ENCODE peak calls at places on chromosomes 1 and 21, in five cellular contexts. One of them, this sample, is unnamed.
A peak's percentile ranks its signal among the peaks of the same experiment; 100 is the strongest.

GRCh38 chr1:3471356-3472087 is 17.1 kb downstream of the ARHGEF16 start:
- DNase-seq in cardiac fibroblast: peak; percentile 61
- DNase-seq in SIG-M5: no peak
- DNase-seq in RPMI7951: peak; percentile 37
- DNase-seq in glutamatergic neuron: peak; percentile 71
- DNase-seq in this sample: peak; percentile 36

GRCh38 chr1:188065917-188066316 is 1237.2 kb downstream of the PLA2G4A start:
- DNase-seq in cardiac fibroblast: peak; percentile 53
- DNase-seq in SIG-M5: no peak
- DNase-seq in RPMI7951: no peak
- DNase-seq in glutamatergic neuron: no peak
- DNase-seq in this sample: no peak

GRCh38 chr21:31354122-31354521 is 10.1 kb upstream of the TIAM1 start:
- DNase-seq in cardiac fibroblast: no peak
- DNase-seq in SIG-M5: no peak
- DNase-seq in RPMI7951: no peak
- DNase-seq in glutamatergic neuron: no peak
- DNase-seq in this sample: no peak

GRCh38 chr1:89890085-89890754 is 69.4 kb downstream of the LRRC8D start:
- DNase-seq in cardiac fibroblast: peak; percentile 44
- DNase-seq in SIG-M5: no peak
- DNase-seq in RPMI7951: peak; percentile 99
- DNase-seq in glutamatergic neuron: no peak
- DNase-seq in this sample: no peak

GRCh38 chr1:80171101-80171500 is 1164.6 kb upstream of the ADGRL4 start:
- DNase-seq in cardiac fibroblast: peak; percentile 2
- DNase-seq in SIG-M5: no peak
- DNase-seq in RPMI7951: no peak
- DNase-seq in glutamatergic neuron: no peak
- DNase-seq in this sample: no peak

GRCh38 chr1:69814926-69815325 is 247.2 kb downstream of the LRRC7 start:
- DNase-seq in cardiac fibroblast: peak; percentile 43
- DNase-seq in SIG-M5: no peak
- DNase-seq in RPMI7951: no peak
- DNase-seq in glutamatergic neuron: no peak
- DNase-seq in this sample: no peak

GRCh38 chr1:229132706-229133105 is 138.2 kb upstream of the RAB4A start:
- DNase-seq in cardiac fibroblast: no peak
- DNase-seq in SIG-M5: no peak
- DNase-seq in RPMI7951: no peak
- DNase-seq in glutamatergic neuron: no peak
- DNase-seq in this sample: no peak

GRCh38 chr1:65512967-65513777 is 92.7 kb downstream of the LEPR start:
- DNase-seq in cardiac fibroblast: peak; percentile 19
- DNase-seq in SIG-M5: no peak
- DNase-seq in RPMI7951: no peak
- DNase-seq in glutamatergic neuron: no peak
- DNase-seq in this sample: no peak

GRCh38 chr1:226034482-226034881 is 28.0 kb upstream of the H3-3A start:
- DNase-seq in cardiac fibroblast: peak; percentile 97
- DNase-seq in SIG-M5: peak; percentile 97
- DNase-seq in RPMI7951: peak; percentile 91
- DNase-seq in glutamatergic neuron: no peak
- DNase-seq in this sample: peak; percentile 67

GRCh38 chr1:11533790-11534787 is 55.1 kb downstream of the DISP3 start:
- DNase-seq in cardiac fibroblast: no peak
- DNase-seq in SIG-M5: no peak
- DNase-seq in RPMI7951: no peak
- DNase-seq in glutamatergic neuron: no peak
- DNase-seq in this sample: no peak

GRCh38 chr1:201020647-201021332 is 2.7 kb downstream of the KIF21B start:
- DNase-seq in cardiac fibroblast: no peak
- DNase-seq in SIG-M5: no peak
- DNase-seq in RPMI7951: no peak
- DNase-seq in glutamatergic neuron: peak; percentile 45
- DNase-seq in this sample: no peak

GRCh38 chr1:88191917-88192316 is 492.2 kb upstream of the PKN2 start:
- DNase-seq in cardiac fibroblast: no peak
- DNase-seq in SIG-M5: no peak
- DNase-seq in RPMI7951: no peak
- DNase-seq in glutamatergic neuron: no peak
- DNase-seq in this sample: no peak

GRCh38 chr1:108033486-108034081 is 68.6 kb upstream of the VAV3 start:
- DNase-seq in cardiac fibroblast: no peak
- DNase-seq in SIG-M5: no peak
- DNase-seq in RPMI7951: no peak
- DNase-seq in glutamatergic neuron: no peak
- DNase-seq in this sample: no peak

GRCh38 chr1:233656700-233657099 is 42.8 kb downstream of the KCNK1 start:
- DNase-seq in cardiac fibroblast: no peak
- DNase-seq in SIG-M5: no peak
- DNase-seq in RPMI7951: no peak
- DNase-seq in glutamatergic neuron: no peak
- DNase-seq in this sample: no peak

GRCh38 chr1:143735764-143736461 is 235.9 kb downstream of the FAM72C start:
- DNase-seq in cardiac fibroblast: peak; percentile 34
- DNase-seq in SIG-M5: no peak
- DNase-seq in RPMI7951: no peak
- DNase-seq in glutamatergic neuron: peak; percentile 35
- DNase-seq in this sample: no peak

GRCh38 chr1:48790397-48790796 is 13.7 kb upstream of the BEND5 start:
- DNase-seq in cardiac fibroblast: no peak
- DNase-seq in SIG-M5: no peak
- DNase-seq in RPMI7951: no peak
- DNase-seq in glutamatergic neuron: no peak
- DNase-seq in this sample: no peak

GRCh38 chr21:31366825-31367224 is 22.8 kb upstream of the TIAM1 start:
- DNase-seq in cardiac fibroblast: peak; percentile 90
- DNase-seq in SIG-M5: no peak
- DNase-seq in RPMI7951: peak; percentile 93
- DNase-seq in glutamatergic neuron: no peak
- DNase-seq in this sample: no peak

GRCh38 chr1:153432874-153433681 is 16.8 kb downstream of the S100A7A start:
- DNase-seq in cardiac fibroblast: no peak
- DNase-seq in SIG-M5: no peak
- DNase-seq in RPMI7951: no peak
- DNase-seq in glutamatergic neuron: no peak
- DNase-seq in this sample: no peak

GRCh38 chr1:93448983-93449805 is 1.3 kb downstream of the FNBP1L start:
- DNase-seq in cardiac fibroblast: peak; percentile 68
- DNase-seq in SIG-M5: no peak
- DNase-seq in RPMI7951: no peak
- DNase-seq in glutamatergic neuron: peak; percentile 40
- DNase-seq in this sample: no peak

GRCh38 chr1:111956155-111956817 is 33.2 kb downstream of the KCND3 start:
- DNase-seq in cardiac fibroblast: no peak
- DNase-seq in SIG-M5: no peak
- DNase-seq in RPMI7951: no peak
- DNase-seq in glutamatergic neuron: peak; percentile 41
- DNase-seq in this sample: peak; percentile 34

GRCh38 chr1:41917835-41918449 is 780 bp downstream of the HIVEP3 start:
- DNase-seq in cardiac fibroblast: no peak
- DNase-seq in SIG-M5: no peak
- DNase-seq in RPMI7951: peak; percentile 47
- DNase-seq in glutamatergic neuron: peak; percentile 74
- DNase-seq in this sample: no peak

GRCh38 chr1:154943649-154944421 is 7.3 kb upstream of the PMVK start:
- DNase-seq in cardiac fibroblast: no peak
- DNase-seq in SIG-M5: no peak
- DNase-seq in RPMI7951: no peak
- DNase-seq in glutamatergic neuron: peak; percentile 70
- DNase-seq in this sample: no peak

GRCh38 chr1:245045087-245045881 is 109.5 kb upstream of the KIF26B start:
- DNase-seq in cardiac fibroblast: peak; percentile 49
- DNase-seq in SIG-M5: no peak
- DNase-seq in RPMI7951: peak; percentile 2
- DNase-seq in glutamatergic neuron: no peak
- DNase-seq in this sample: peak; percentile 57

GRCh38 chr1:92065042-92065441 is 10.2 kb downstream of the SETSIP start:
- DNase-seq in cardiac fibroblast: no peak
- DNase-seq in SIG-M5: no peak
- DNase-seq in RPMI7951: peak; percentile 7
- DNase-seq in glutamatergic neuron: no peak
- DNase-seq in this sample: no peak

GRCh38 chr1:207839083-207839413 is 71.9 kb downstream of the CD34 start:
- DNase-seq in cardiac fibroblast: no peak
- DNase-seq in SIG-M5: no peak
- DNase-seq in RPMI7951: no peak
- DNase-seq in glutamatergic neuron: no peak
- DNase-seq in this sample: no peak

GRCh38 chr1:167312871-167313270 is 92.2 kb downstream of the POU2F1 start:
- DNase-seq in cardiac fibroblast: peak; percentile 52
- DNase-seq in SIG-M5: no peak
- DNase-seq in RPMI7951: no peak
- DNase-seq in glutamatergic neuron: no peak
- DNase-seq in this sample: no peak

GRCh38 chr1:17875171-17875881 is 120.2 kb downstream of the ACTL8 start:
- DNase-seq in cardiac fibroblast: peak; percentile 83
- DNase-seq in SIG-M5: no peak
- DNase-seq in RPMI7951: peak; percentile 74
- DNase-seq in glutamatergic neuron: no peak
- DNase-seq in this sample: no peak

GRCh38 chr21:44583800-44584147 is 3.4 kb upstream of the KRTAP10-5 start:
- DNase-seq in cardiac fibroblast: no peak
- DNase-seq in SIG-M5: no peak
- DNase-seq in RPMI7951: no peak
- DNase-seq in glutamatergic neuron: no peak
- DNase-seq in this sample: no peak

GRCh38 chr1:94322696-94323095 is 85.3 kb upstream of the ARHGAP29 start:
- DNase-seq in cardiac fibroblast: peak; percentile 91
- DNase-seq in SIG-M5: no peak
- DNase-seq in RPMI7951: peak; percentile 23
- DNase-seq in glutamatergic neuron: no peak
- DNase-seq in this sample: no peak

GRCh38 chr1:38026592-38027200 is 14.2 kb downstream of the UTP11 start:
- DNase-seq in cardiac fibroblast: peak; percentile 66
- DNase-seq in SIG-M5: no peak
- DNase-seq in RPMI7951: peak; percentile 47
- DNase-seq in glutamatergic neuron: peak; percentile 83
- DNase-seq in this sample: peak; percentile 69

GRCh38 chr1:62621907-62622306 is 24.6 kb downstream of the ANGPTL3 start:
- DNase-seq in cardiac fibroblast: peak; percentile 97
- DNase-seq in SIG-M5: no peak
- DNase-seq in RPMI7951: peak; percentile 84
- DNase-seq in glutamatergic neuron: no peak
- DNase-seq in this sample: no peak

This sample was measured in gastrocnemius medialis.